ENCODE peak calls at places on chromosome 12, in four cellular contexts. T, S, W and G are unnamed samples.

GRCh38 chr12:52249041-52249461 is 16.0 kb downstream of the KRT7 start:
- DNase-seq in S (peak), T (no peak), W (no peak), G (no peak)

GRCh38 chr12:102567031-102567985 is 86.9 kb upstream of the IGF1 start:
- DNase-seq in S (peak), T (no peak), W (no peak), G (no peak)

GRCh38 chr12:94730846-94731245 is 80.5 kb upstream of the TMCC3 start:
- DNase-seq in T (no peak), W (no peak), S (no peak), G (no peak)

GRCh38 chr12:72282721-72283120 is 10.6 kb downstream of the TRHDE start:
- DNase-seq in T (no peak), S (peak), W (peak), G (no peak)

GRCh38 chr12:795305-795704 is 42.9 kb downstream of the WNK1 start:
- DNase-seq in W (no peak), T (no peak), S (no peak), G (no peak)

GRCh38 chr12:106753526-106753925 is 21.0 kb upstream of the RIC8B start:
- DNase-seq in S (no peak), T (no peak), W (no peak), G (peak)

GRCh38 chr12:94718114-94718513 is 67.8 kb upstream of the TMCC3 start:
- DNase-seq in S (peak), T (no peak), W (no peak), G (peak)

GRCh38 chr12:49750027-49750977 is 8.9 kb downstream of the TMBIM6 start:
- DNase-seq in W (peak), S (peak), T (peak), G (peak)

GRCh38 chr12:68538722-68539614 is 71.7 kb upstream of the RAP1B start:
- DNase-seq in W (no peak), T (no peak), S (no peak), G (no peak)

GRCh38 chr12:62803756-62804155 is 131.2 kb downstream of the PPM1H start:
- DNase-seq in S (no peak), W (no peak), T (no peak), G (no peak)
- TF ChIP-seq EZH2phosphoT487 in S (no peak), W (no peak), T (no peak), G (no peak)

GRCh38 chr12:81888961-81889360 is 129.8 kb upstream of the PPFIA2 start:
- DNase-seq in S (no peak), W (no peak), T (no peak), G (no peak)

DNA sequence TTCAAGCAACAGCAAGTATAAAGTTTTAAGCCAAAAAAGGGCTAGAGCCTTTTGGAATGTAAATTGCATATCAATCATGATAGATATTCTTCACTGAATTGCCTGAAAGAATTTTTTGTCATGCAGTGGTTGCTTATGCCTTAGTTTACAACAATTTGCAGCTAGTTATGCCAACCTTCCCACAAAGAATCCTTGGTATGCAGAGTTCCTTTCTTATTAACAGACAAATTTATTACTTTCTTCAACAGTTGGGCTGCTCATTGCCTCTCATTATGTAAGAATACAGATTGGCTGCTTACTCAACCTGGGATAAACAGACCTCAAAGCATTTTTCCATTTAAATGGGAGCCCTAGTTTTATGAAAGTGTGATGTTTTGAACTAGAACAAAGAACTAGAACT is 129.2 kb upstream of the PPFIA2 start:
- DNase-seq in W (no peak), S (no peak), T (no peak), G (no peak)
- TF ChIP-seq EZH2phosphoT487 in W (no peak), S (no peak), T (no peak), G (no peak)

GRCh38 chr12:95997911-95998510 is 1.9 kb upstream of the HAL start:
- DNase-seq in W (no peak), T (no peak), S (peak), G (no peak)

GRCh38 chr12:95994476-95994875 is 1.7 kb downstream of the HAL start:
- DNase-seq in T (no peak), S (no peak), W (no peak), G (no peak)

GRCh38 chr12:95997276-95997675 is 1.1 kb upstream of the HAL start:
- DNase-seq in S (no peak), T (no peak), W (no peak), G (no peak)

GRCh38 chr12:95995238-95996031 is 709 bp downstream of the HAL start:
- DNase-seq in T (no peak), S (no peak), W (no peak), G (no peak)

DNA sequence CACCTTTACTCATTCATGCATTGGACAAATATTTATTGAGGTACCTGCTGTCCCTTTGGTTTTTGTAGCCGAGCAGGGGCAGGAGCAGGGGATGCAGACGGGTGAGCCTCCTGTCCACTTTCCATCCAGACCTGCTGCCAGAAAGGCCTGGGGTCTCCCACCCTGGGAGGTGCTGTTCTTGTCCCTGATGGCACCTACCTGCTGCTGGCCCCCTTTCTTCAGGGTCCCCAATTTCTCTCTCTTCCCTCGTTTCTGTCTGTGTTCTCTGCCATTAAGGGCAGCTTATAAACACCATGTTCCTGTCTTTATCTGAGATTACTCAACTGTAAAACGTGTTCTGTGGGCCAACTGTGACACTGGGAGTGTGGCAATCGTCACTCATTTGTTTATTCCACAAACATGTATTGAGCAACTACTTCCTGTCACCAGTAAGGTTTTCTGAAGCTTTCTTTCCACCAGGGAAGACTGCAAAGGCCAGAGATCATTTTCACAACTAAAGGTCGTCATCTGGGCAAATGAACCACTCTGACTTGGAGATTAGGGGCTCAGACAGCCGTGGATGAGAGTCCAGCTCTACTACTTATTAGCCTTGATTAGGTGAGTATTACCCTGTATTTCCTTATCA is at the start of gene HAL:
- DNase-seq in S (no peak), W (peak), T (no peak), G (no peak)
- TF ChIP-seq EZH2phosphoT487 in S (no peak), W (no peak), T (no peak), G (no peak)

GRCh38 chr12:54565658-54566552 is 16.5 kb downstream of the PDE1B start:
- DNase-seq in T (no peak), S (no peak), W (no peak), G (no peak)
- TF ChIP-seq EZH2phosphoT487 in T (no peak), S (no peak), W (no peak), G (no peak)

DNA sequence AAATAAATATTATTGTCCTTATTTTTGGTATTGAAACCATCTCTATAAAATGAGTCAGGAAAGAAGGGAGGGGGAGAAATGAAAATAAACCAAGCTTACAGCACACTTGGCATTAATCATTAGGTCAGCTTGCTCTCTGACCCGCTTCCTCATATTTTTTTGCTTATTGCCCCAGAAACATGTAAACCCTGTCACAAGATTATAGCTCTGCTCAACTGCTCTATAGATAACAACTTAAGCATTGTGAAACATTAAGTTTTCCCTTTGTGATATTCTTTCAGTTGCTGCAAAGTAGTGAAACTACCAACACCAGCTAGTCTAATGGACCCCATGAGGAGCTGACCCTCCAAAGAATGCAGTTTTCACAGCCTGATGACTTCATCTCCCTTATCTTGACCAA is 819.5 kb downstream of the SLC16A7 start:
- DNase-seq in W (no peak), T (no peak), S (peak), G (no peak)
- TF ChIP-seq EZH2phosphoT487 in W (no peak), T (no peak), S (no peak), G (no peak)

DNA sequence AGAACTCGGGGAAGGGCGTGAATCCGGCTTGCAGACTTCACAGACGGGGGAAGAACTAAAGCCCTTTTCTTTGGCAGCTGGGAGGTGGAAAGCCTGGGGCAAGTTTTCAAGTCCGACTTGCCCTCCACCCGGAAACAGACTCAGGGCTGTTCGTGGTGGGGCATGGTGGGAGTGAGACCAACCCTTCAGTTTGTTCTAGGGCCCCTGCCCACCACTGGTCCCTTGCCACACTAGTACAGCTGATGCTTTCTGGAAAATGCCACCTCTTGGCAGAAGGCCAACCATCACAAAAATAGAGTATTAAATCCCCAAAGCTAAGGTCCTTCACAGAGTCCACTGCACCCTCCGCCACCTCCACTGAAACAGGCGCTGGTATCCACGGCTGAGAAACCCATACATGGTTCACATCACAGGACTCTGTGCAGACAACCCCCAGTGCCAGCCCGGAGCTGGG is 50.4 kb upstream of the DDX11 start:
- DNase-seq in W (no peak), T (no peak), S (no peak), G (no peak)
- TF ChIP-seq EZH2phosphoT487 in W (no peak), T (no peak), S (no peak), G (no peak)

GRCh38 chr12:6902448-6902847 is 2.2 kb upstream of the LRRC23 start:
- DNase-seq in W (no peak), S (no peak), T (no peak), G (no peak)

GRCh38 chr12:6905414-6906040 is 905 bp downstream of the LRRC23 start:
- DNase-seq in S (no peak), T (no peak), W (no peak), G (no peak)

GRCh38 chr12:6899837-6900519 is 4.6 kb upstream of the LRRC23 start:
- DNase-seq in W (no peak), T (no peak), S (no peak), G (no peak)

GRCh38 chr12:6904280-6905276 is at the start of gene LRRC23:
- DNase-seq in W (peak), T (peak), S (peak), G (peak)

DNA sequence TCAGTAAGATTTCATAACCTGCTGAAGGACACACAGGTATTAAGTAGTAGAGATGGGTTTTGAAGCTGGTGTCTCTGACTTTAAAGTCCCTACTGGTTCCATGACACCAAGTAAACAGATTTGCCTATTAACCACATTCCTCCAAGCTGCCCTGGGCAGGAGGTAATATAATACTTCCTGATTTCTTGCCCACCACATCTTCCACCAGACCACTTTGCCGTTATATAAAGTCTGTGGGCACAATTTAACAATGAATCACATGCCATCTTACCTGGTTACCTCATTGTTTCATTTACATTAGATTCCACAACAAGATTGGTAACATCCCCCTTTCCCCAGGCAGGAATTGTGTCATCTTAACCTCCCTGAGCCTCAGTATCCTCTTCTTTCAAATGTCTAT is 910 bp upstream of the LRRC23 start:
- DNase-seq in W (no peak), S (peak), T (no peak), G (no peak)
- TF ChIP-seq EZH2phosphoT487 in W (no peak), S (no peak), T (no peak), G (no peak)

GRCh38 chr12:69758105-69758504 is 19.4 kb downstream of the RAB3IP start:
- DNase-seq in W (no peak), T (no peak), S (no peak), G (no peak)

GRCh38 chr12:69751476-69751875 is 12.8 kb downstream of the RAB3IP start:
- DNase-seq in T (no peak), S (no peak), W (no peak), G (no peak)

GRCh38 chr12:69756088-69756731 is 17.6 kb downstream of the RAB3IP start:
- DNase-seq in W (no peak), T (no peak), S (no peak), G (no peak)

GRCh38 chr12:69755302-69755701 is 16.6 kb downstream of the RAB3IP start:
- DNase-seq in S (no peak), W (no peak), T (no peak), G (no peak)
- TF ChIP-seq EZH2phosphoT487 in S (no peak), W (no peak), T (no peak), G (no peak)